ENCODE peak calls at places on chromosomes 11 and 22, in four cellular contexts. C is AG09309, F is cardiac muscle cell, H is BJ. R is an unnamed sample.

GRCh38 chr11:73194593-73194992 is 23.5 kb upstream of the P2RY2 start:
- DNase-seq in C (no peak), F (no peak), H (no peak), R (no peak)

GRCh38 chr22:26170795-26171194 is 1.5 kb downstream of the SEZ6L start:
- DNase-seq in C (no peak), F (peak; percentile 85), H (no peak), R (no peak)

GRCh38 chr11:77966338-77966737 is 28.1 kb downstream of the INTS4 start:
- DNase-seq in C (no peak), F (no peak), H (no peak), R (no peak)

GRCh38 chr11:133714471-133715375 is 130.6 kb downstream of the SPATA19 start:
- DNase-seq in C (no peak), F (no peak), H (no peak), R (no peak)

GRCh38 chr11:20156280-20156875 is 3.9 kb downstream of the DBX1 start:
- DNase-seq in C (no peak), F (no peak), H (no peak), R (no peak)

GRCh38 chr11:118979434-118979833 is 7.9 kb downstream of the FOXR1 start:
- DNase-seq in C (no peak), F (no peak), H (no peak), R (no peak)

GRCh38 chr11:106072804-106073203 is 4.3 kb downstream of the KBTBD3 start:
- DNase-seq in C (no peak), F (no peak), H (no peak), R (no peak)

GRCh38 chr22:19674129-19674928 is 40.0 kb upstream of the SEPTIN5 start:
- DNase-seq in C (no peak), F (no peak), H (no peak), R (no peak)

GRCh38 chr22:43152001-43152354 is 619 bp downstream of the TSPO start:
- DNase-seq in C (no peak), F (no peak), H (no peak), R (no peak)

GRCh38 chr11:113907681-113908080 is 3.1 kb downstream of the HTR3B start:
- DNase-seq in C (no peak), F (no peak), H (no peak), R (no peak)
- H3K4me3 ChIP-seq in C (no peak overlapping the region), F (no peak overlapping the region), H (no peak overlapping the region), R (no peak overlapping the region)

DNA sequence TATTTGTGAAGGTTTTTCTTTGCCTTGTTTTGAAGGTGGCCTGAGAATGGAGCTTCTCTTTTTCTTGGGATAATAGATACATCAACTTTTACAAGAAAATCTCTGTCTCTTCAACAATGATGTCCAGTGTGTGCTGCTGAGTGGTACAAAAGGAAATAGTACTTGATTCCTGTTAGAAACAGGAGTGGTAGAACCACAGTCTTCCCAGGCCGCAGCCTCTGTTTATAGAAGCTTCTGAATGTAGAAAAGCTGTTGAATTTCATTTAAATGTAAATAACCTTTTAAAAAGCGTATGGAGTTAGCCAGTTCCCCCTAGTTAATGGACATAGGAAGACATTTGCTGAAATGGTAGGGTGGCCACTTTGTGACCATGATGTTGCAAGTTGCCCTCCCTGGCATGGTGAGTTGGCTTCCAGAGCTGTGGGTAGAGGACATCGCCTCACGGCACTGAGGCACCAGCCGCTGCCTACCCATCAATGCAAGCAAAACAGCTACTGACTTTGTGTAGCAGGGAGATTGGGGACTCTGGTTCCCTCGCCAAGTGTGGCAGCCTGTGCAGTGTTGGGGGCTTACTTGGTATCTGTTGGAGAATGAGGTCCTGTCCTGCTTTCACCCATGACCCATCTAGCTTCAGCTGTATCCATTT is 31.6 kb downstream of the C11orf91 start:
- DNase-seq in C (no peak), F (no peak), H (no peak), R (no peak)
- TF ChIP-seq CTCF in C (no peak), F (no peak), H (no peak), R (no peak)

GRCh38 chr11:47378836-47379170 is 456 bp upstream of the SPI1 start:
- DNase-seq in C (no peak), F (no peak), H (no peak), R (no peak)

GRCh38 chr11:47379317-47379716 is 970 bp upstream of the SPI1 start:
- DNase-seq in C (no peak), F (no peak), H (no peak), R (no peak)

GRCh38 chr11:47376543-47377371 is 1.6 kb downstream of the SPI1 start:
- DNase-seq in C (no peak), F (no peak), H (no peak), R (no peak)

GRCh38 chr11:47377571-47378010 is 756 bp downstream of the SPI1 start:
- DNase-seq in C (no peak), F (no peak), H (no peak), R (no peak)

GRCh38 chr11:47378011-47378835 is at the start of gene SPI1:
- DNase-seq in C (no peak), F (peak; percentile 49), H (no peak), R (peak; percentile 90)
- H3K4me3 ChIP-seq in C (no peak within 1 kb of the TSS), F (no peak within 1 kb of the TSS), H (no peak within 1 kb of the TSS), R (peak within 1 kb of the TSS; percentile 91)

GRCh38 chr11:10599388-10600175 is 31.1 kb upstream of the LYVE1 start:
- DNase-seq in C (no peak), F (no peak), H (no peak), R (no peak)
- TF ChIP-seq CTCF in C (no peak), F (no peak), H (no peak), R (no peak)

DNA sequence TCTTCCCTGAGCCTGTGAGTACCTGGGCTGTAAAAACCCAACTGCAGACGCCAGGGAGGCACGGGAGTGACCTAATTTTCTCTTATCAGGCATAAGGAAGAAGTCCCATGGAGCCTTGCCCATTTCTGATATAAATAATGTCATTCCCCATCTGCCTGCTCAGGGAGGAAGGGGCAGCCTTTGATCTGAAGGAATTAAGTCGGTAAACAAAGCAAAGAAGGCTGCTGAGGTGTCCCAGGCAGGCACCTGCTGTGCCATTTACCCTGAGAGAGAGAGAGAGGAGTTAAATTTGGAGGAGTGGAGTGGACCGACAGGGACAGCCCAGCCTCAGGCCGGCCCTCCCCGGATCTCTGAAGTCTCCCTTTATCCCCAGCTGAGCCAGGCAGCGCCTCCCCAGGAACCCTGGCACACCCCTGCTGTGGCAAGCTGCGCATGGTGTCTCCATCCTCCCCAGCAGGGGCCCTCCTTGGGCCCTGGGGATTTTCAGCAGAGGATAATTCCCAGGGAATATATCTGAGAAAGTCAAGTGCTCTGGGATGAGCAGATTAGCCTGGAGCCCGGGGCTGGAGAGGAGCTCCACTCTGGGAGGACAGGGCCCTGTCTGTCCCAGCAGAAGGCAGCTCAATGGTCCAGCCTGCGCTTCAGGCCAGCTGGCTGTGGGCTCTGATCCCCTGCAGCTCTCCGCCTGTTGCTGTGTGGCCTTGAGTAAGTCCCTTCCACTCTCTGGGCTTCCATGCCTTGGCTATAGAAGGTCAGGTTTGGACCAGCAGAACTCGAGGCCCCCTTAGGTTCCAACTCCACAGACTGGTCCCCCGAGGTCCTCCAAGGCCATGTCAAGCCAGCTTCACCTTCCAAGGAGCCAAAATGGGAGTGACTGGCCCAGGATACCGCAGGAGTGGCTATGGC is 17.5 kb upstream of the CABP7 start:
- DNase-seq in C (no peak), F (no peak), H (no peak), R (no peak)
- H3K4me3 ChIP-seq in C (no peak overlapping the region), F (no peak overlapping the region), H (no peak overlapping the region), R (no peak overlapping the region)

DNA sequence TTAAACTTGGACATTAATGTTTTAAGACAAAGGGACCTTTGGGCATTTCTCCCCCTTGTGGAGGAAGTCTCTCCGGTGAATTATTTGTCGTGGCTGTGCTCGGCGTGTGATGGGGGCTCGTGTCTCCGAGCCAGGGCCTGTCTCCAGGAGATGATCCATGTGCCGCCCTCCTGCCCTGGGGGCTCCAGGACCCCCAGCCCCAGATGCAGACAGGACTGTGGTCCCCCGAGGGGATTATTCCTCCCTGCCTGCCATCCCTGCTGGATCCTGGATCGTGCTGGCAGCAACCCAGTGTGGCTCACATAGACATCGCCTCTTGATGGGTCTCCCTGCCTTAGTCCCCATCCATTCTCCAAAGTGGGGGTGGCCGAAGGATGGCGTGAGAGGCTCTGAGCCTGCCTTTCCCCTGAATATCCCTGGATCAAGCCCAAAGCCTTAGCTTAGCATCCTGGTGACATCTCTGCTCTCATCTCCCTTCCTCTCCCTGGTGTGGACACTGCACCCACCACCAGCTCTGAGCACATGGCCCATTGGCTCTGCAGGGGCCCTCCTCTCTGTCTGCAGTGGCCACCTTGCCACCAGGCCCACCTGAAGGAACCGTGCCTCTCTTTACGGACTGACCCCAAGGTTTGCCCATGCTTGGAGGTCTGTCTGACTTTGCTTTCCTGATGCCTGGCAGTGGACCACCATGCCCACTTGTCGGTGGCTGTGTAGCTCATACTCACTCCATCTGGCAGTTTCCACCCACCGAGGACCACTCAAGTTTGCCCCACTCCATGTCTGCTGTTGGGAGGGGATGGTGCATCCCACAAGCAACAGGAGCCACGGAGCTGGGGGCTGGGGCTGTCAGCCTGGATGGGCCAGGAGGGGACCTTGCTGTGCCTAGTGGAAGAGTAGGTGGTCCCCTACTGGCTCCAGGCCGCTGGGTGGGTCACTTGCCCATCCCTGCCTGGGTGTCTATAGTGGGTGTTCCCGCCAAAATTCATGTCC is 56.7 kb downstream of the SMIM38 start:
- DNase-seq in C (no peak), F (no peak), H (no peak), R (no peak)
- TF ChIP-seq CTCF in C (peak; percentile 37), F (peak; percentile 40), H (peak; percentile 35), R (no peak)

DNA sequence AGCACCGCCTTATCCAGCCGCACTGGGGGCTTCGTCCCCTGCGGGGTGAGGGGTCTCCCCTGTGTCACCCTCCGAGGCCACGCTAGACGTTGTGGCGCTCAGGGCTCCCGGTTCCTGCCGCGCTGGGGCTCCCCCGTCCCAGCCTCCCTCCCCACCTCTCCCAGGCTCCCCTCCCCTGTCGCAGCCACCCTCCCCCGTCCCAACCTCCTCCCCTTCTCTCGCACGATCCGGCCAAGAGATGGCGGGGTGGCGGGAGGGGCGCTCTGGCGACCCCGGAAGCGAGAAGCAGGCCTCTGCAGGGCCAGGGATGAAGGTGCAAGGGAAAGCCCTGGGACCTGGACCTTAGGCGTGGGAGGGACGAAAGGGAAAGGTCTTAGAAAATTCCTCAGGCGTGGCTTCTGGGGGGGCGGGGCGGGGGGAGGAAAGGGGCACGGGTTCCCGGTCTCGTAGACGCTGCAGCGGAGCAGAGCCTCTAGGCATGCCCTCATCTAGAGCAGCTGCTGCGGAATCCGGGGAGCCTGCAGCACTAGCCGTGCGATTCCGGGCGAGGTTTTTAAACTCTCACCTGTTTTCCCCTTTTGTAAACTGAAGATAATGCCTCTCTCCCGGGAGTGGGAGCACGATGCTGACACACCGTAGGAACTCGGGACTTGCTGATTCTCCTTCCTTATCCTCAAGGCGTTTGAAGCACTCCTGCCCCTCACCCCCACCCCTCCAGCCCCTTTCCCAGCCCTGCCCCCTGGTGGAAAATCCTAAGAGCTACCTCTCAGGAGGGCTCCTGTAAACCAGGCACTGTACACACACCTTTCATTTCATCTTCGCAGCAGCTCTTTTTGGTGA is 14.4 kb downstream of the KCNJ5 start:
- DNase-seq in C (no peak), F (peak; percentile 70), H (no peak), R (peak; percentile 15)
- H3K4me3 ChIP-seq in C (peak overlapping the region; percentile 62), F (peak overlapping the region; percentile 16), H (peak overlapping the region; percentile 51), R (peak overlapping the region; percentile 38)

DNA sequence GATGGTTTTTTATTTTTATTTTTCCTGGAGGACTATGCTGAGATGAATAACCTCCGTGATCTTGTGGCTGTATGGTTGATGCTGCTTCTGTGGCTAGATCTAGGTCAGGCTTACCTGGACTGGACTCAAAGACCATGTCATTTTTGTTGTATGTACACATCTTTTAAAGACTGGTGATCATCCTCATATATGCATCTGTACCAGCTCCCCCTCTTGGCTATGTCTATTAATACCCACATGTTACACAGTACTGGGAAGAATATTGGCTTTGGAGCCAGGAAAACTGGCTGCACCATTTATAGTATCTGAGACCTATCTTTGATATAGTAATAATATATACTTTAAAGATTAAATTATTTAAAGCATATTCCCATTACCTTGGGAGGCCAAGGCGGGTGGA is 18.4 kb upstream of the PITPNB start:
- DNase-seq in C (no peak), F (no peak), H (no peak), R (no peak)
- TF ChIP-seq CTCF in C (peak; percentile 8), F (peak; percentile 29), H (peak; percentile 12), R (no peak)

R was measured in GM12865.